ENCODE peak calls at places on chromosomes 3 and 15, in five cellular contexts. One of them, this sample, is unnamed.

GRCh38 chr3:154214320-154214719 is 93.1 kb downstream of the ARHGEF26 start:
- DNase-seq in heart left ventricle: no peak
- DNase-seq in tibial nerve: no peak
- DNase-seq in A549: no peak
- DNase-seq in body of pancreas: no peak
- DNase-seq in this sample: no peak

GRCh38 chr3:190116551-190117067 is 4.1 kb downstream of the P3H2 start:
- DNase-seq in heart left ventricle: no peak
- DNase-seq in A549: no peak
- DNase-seq in tibial nerve: no peak
- DNase-seq in body of pancreas: no peak
- DNase-seq in this sample: no peak

GRCh38 chr15:33737687-33738606 is 230.3 kb upstream of the CHRM5 start:
- DNase-seq in tibial nerve: peak
- DNase-seq in A549: peak
- DNase-seq in body of pancreas: peak
- DNase-seq in heart left ventricle: no peak
- DNase-seq in this sample: no peak

GRCh38 chr3:179451335-179452165 is at the start of gene GNB4:
- DNase-seq in tibial nerve: peak
- DNase-seq in heart left ventricle: peak
- DNase-seq in body of pancreas: peak
- DNase-seq in A549: peak
- DNase-seq in this sample: no peak

GRCh38 chr3:168071971-168072645 is 23.6 kb downstream of the GOLIM4 start:
- DNase-seq in tibial nerve: no peak
- DNase-seq in heart left ventricle: no peak
- DNase-seq in A549: no peak
- DNase-seq in body of pancreas: no peak
- DNase-seq in this sample: no peak

GRCh38 chr15:37002041-37002689 is 98.2 kb downstream of the MEIS2 start:
- DNase-seq in heart left ventricle: no peak
- DNase-seq in tibial nerve: no peak
- DNase-seq in body of pancreas: no peak
- DNase-seq in A549: no peak
- DNase-seq in this sample: no peak

GRCh38 chr3:47443611-47443995 is 32.1 kb downstream of the SCAP start:
- DNase-seq in tibial nerve: no peak
- DNase-seq in A549: peak
- DNase-seq in body of pancreas: peak
- DNase-seq in heart left ventricle: no peak
- DNase-seq in this sample: peak

GRCh38 chr3:100260081-100260684 is 609 bp upstream of the TBC1D23 start:
- DNase-seq in A549: no peak
- DNase-seq in body of pancreas: peak
- DNase-seq in tibial nerve: no peak
- DNase-seq in heart left ventricle: peak
- DNase-seq in this sample: no peak

GRCh38 chr3:148101061-148101460 is 596.6 kb upstream of the AGTR1 start:
- DNase-seq in A549: no peak
- DNase-seq in heart left ventricle: no peak
- DNase-seq in body of pancreas: no peak
- DNase-seq in tibial nerve: no peak
- DNase-seq in this sample: no peak

GRCh38 chr3:63693351-63693750 is 40.9 kb downstream of the SNTN start:
- DNase-seq in heart left ventricle: no peak
- DNase-seq in tibial nerve: no peak
- DNase-seq in body of pancreas: no peak
- DNase-seq in A549: no peak
- DNase-seq in this sample: no peak

GRCh38 chr3:5004319-5005152 is 25.3 kb downstream of the BHLHE40 start:
- DNase-seq in tibial nerve: no peak
- DNase-seq in body of pancreas: no peak
- DNase-seq in A549: no peak
- DNase-seq in heart left ventricle: no peak
- DNase-seq in this sample: no peak

GRCh38 chr15:68290715-68291114 is 13.2 kb downstream of the FEM1B start:
- DNase-seq in A549: no peak
- DNase-seq in tibial nerve: peak
- DNase-seq in heart left ventricle: no peak
- DNase-seq in body of pancreas: no peak
- DNase-seq in this sample: no peak

DNA sequence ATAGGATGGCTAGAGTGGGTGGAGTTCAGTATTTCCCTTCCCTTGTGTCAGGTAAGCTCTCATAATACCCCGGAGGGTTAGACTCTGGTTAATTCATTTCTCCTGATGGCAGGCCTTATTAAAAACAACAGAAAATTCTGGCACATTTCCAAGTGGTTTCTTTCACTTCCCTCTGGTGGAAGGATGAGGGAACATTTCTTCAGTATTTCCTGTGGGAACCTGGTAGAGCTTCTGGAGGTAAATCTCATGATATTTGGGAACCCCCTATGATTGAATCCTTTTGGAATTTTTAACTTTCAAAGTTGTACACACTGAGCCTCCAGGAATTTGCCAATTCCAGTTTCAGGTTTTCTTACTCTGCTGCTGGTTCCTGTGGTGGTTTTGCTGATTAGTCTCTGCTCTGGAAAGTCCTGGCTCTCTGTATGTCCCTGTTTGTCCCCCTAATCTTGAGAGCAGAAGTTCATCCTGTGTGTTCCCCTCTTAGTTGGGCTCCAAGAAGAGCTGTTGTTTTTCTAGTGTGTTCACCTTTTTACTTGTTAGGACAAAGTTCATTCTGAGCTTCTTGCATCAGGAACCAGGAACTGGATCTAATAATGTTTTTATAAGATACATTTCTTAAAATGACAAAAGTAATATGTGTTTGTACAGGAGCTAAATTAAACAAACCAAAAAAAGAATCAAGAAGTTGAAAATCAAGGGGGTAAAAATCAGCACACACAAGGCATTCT is 12.1 kb downstream of the CHRNA7 start:
- DNase-seq in body of pancreas: peak
- DNase-seq in A549: peak
- DNase-seq in tibial nerve: no peak
- DNase-seq in heart left ventricle: no peak
- DNase-seq in this sample: peak
- TF ChIP-seq CTCF in body of pancreas: peak
- TF ChIP-seq CTCF in A549: no peak
- TF ChIP-seq CTCF in tibial nerve: no peak
- TF ChIP-seq CTCF in heart left ventricle: no peak
- TF ChIP-seq CTCF in this sample: peak

DNA sequence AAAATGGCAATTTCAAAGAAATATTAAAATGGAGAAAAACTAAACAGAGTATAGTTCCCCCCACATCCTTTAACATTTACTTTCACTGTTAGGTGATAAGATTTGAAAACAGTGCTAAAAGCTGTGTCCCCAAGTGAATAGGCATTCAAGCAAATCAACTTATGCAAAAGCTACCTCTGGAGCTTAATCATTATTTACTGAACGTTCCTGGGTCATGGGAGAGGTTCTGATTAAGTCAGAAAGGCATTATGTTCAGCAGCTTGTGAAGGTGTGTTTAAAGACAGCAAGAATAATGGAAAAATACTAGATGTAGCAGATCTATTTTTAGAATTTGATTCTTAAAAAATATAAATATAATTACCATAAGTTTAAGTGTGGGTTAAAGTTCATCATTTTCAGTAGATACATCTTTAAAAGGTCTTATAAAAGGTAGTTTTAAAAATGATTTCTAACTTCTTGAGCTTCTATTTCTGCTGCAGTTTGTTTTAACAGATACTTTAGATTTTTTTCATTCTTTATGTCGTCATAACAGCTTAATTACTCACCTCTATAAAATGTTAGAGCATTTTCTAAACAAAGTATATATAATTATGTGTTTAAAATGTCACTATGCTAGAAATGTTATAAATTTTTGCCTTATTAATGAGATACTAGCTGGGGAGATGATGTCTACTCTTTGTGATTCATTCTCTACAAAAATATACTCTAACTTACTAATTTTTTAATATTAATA is 127.9 kb downstream of the MITF start:
- DNase-seq in A549: no peak
- DNase-seq in heart left ventricle: no peak
- DNase-seq in body of pancreas: no peak
- DNase-seq in tibial nerve: no peak
- DNase-seq in this sample: no peak
- H3K4me3 ChIP-seq in A549: peak
- H3K4me3 ChIP-seq in heart left ventricle: peak
- H3K4me3 ChIP-seq in body of pancreas: peak
- H3K4me3 ChIP-seq in tibial nerve: no peak
- H3K4me3 ChIP-seq in this sample: no peak

DNA sequence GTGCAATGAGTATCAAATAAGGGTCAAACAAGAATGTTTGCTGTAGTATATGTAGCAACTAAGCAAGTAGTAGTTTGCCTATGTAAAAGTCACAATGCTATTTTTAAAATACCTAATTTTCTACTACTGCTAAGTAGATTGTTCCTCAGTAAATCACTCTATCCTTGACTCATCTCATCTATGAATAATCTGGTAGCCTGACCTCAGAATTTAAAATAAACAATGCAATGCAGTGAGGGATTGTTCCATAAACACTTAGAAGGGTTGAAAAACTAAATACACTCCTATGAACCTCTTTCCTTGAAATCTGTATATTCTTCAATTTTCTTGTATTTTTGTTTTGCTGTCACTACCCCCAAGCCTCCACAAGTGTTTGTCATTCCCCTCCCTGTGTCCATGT is 253.3 kb downstream of the TBC1D5 start:
- DNase-seq in body of pancreas: no peak
- DNase-seq in heart left ventricle: no peak
- DNase-seq in A549: no peak
- DNase-seq in tibial nerve: no peak
- DNase-seq in this sample: no peak
- TF ChIP-seq CTCF in body of pancreas: no peak
- TF ChIP-seq CTCF in heart left ventricle: no peak
- TF ChIP-seq CTCF in A549: no peak
- TF ChIP-seq CTCF in tibial nerve: no peak
- TF ChIP-seq CTCF in this sample: no peak

DNA sequence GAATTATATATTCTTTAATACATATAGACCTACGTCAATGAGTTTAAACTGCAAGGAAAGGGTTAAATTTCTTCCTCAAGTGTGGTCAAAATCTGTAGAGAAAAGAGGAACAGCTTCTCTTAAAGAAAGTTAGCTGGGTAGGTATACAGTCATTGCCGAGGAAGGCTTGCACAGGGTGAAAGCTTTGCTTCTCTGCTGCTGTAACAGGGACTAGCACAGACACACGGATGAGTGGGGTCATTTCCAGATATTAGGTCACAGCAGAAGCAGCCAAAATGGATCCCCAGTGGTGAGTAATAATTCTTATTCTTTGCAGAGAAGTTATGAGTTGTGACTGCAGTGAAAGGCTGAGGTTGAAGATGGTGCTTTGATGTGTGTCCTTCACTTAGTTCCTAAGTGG is at the start of gene CD86:
- DNase-seq in tibial nerve: no peak
- DNase-seq in A549: no peak
- DNase-seq in body of pancreas: peak
- DNase-seq in heart left ventricle: no peak
- DNase-seq in this sample: no peak
- H3K4me3 ChIP-seq in tibial nerve: peak
- H3K4me3 ChIP-seq in A549: no peak
- H3K4me3 ChIP-seq in body of pancreas: no peak
- H3K4me3 ChIP-seq in heart left ventricle: peak
- H3K4me3 ChIP-seq in this sample: no peak